ENCODE peak calls at places on chromosome 14, in ten cellular contexts. One of them, this sample, is unnamed.

GRCh38 chr14:21256539-21257394 is 12.5 kb downstream of the HNRNPC start:
- DNase-seq in SK-MEL-5: no peak
- DNase-seq in HEK293T: no peak
- DNase-seq in iris pigment epithelial cell: no peak
- DNase-seq in activated naive CD4-positive, alpha-beta T cell: no peak
- DNase-seq in HS-5: no peak
- DNase-seq in stimulated activated naive CD4-positive, alpha-beta T cell treated with Interleukin-2 at 50 U/mL for 16 hours: no peak
- DNase-seq in heart right ventricle: no peak
- DNase-seq in GM04504: no peak
- DNase-seq in activated CD4-positive, alpha-beta T cell treated with anti-CD3 and anti-CD28 coated beads, Interleukin-2, amount 50 U/mL, for 48 hours: no peak
- DNase-seq in this sample: no peak

GRCh38 chr14:94036328-94037167 is 10.4 kb downstream of the OTUB2 start:
- DNase-seq in SK-MEL-5: peak
- DNase-seq in HEK293T: peak
- DNase-seq in iris pigment epithelial cell: peak
- DNase-seq in activated naive CD4-positive, alpha-beta T cell: peak
- DNase-seq in HS-5: peak
- DNase-seq in stimulated activated naive CD4-positive, alpha-beta T cell treated with Interleukin-2 at 50 U/mL for 16 hours: peak
- DNase-seq in heart right ventricle: peak
- DNase-seq in GM04504: peak
- DNase-seq in activated CD4-positive, alpha-beta T cell treated with anti-CD3 and anti-CD28 coated beads, Interleukin-2, amount 50 U/mL, for 48 hours: peak
- DNase-seq in this sample: peak

GRCh38 chr14:85799668-85800067 is 269.7 kb downstream of the FLRT2 start:
- DNase-seq in SK-MEL-5: no peak
- DNase-seq in HEK293T: no peak
- DNase-seq in iris pigment epithelial cell: no peak
- DNase-seq in activated naive CD4-positive, alpha-beta T cell: no peak
- DNase-seq in HS-5: no peak
- DNase-seq in stimulated activated naive CD4-positive, alpha-beta T cell treated with Interleukin-2 at 50 U/mL for 16 hours: no peak
- DNase-seq in heart right ventricle: no peak
- DNase-seq in GM04504: no peak
- DNase-seq in activated CD4-positive, alpha-beta T cell treated with anti-CD3 and anti-CD28 coated beads, Interleukin-2, amount 50 U/mL, for 48 hours: no peak
- DNase-seq in this sample: no peak

GRCh38 chr14:55540847-55541773 is 38.9 kb upstream of the KTN1 start:
- DNase-seq in SK-MEL-5: no peak
- DNase-seq in HEK293T: no peak
- DNase-seq in iris pigment epithelial cell: peak
- DNase-seq in activated naive CD4-positive, alpha-beta T cell: no peak
- DNase-seq in HS-5: no peak
- DNase-seq in stimulated activated naive CD4-positive, alpha-beta T cell treated with Interleukin-2 at 50 U/mL for 16 hours: no peak
- DNase-seq in heart right ventricle: no peak
- DNase-seq in GM04504: no peak
- DNase-seq in activated CD4-positive, alpha-beta T cell treated with anti-CD3 and anti-CD28 coated beads, Interleukin-2, amount 50 U/mL, for 48 hours: no peak
- DNase-seq in this sample: no peak

GRCh38 chr14:106848330-106849121 is 1322.1 kb downstream of the TMEM121 start:
- DNase-seq in SK-MEL-5: peak
- DNase-seq in HEK293T: no peak
- DNase-seq in iris pigment epithelial cell: no peak
- DNase-seq in activated naive CD4-positive, alpha-beta T cell: no peak
- DNase-seq in HS-5: no peak
- DNase-seq in stimulated activated naive CD4-positive, alpha-beta T cell treated with Interleukin-2 at 50 U/mL for 16 hours: no peak
- DNase-seq in heart right ventricle: no peak
- DNase-seq in GM04504: no peak
- DNase-seq in activated CD4-positive, alpha-beta T cell treated with anti-CD3 and anti-CD28 coated beads, Interleukin-2, amount 50 U/mL, for 48 hours: no peak
- DNase-seq in this sample: peak

GRCh38 chr14:75514673-75515630 is 7.3 kb upstream of the BATF start:
- DNase-seq in SK-MEL-5: no peak
- DNase-seq in HEK293T: no peak
- DNase-seq in iris pigment epithelial cell: peak
- DNase-seq in activated naive CD4-positive, alpha-beta T cell: no peak
- DNase-seq in HS-5: no peak
- DNase-seq in stimulated activated naive CD4-positive, alpha-beta T cell treated with Interleukin-2 at 50 U/mL for 16 hours: peak
- DNase-seq in heart right ventricle: no peak
- DNase-seq in GM04504: peak
- DNase-seq in activated CD4-positive, alpha-beta T cell treated with anti-CD3 and anti-CD28 coated beads, Interleukin-2, amount 50 U/mL, for 48 hours: peak
- DNase-seq in this sample: peak

GRCh38 chr14:71551291-71551955 is 380.8 kb upstream of the RGS6 start:
- DNase-seq in SK-MEL-5: no peak
- DNase-seq in HEK293T: no peak
- DNase-seq in iris pigment epithelial cell: peak
- DNase-seq in activated naive CD4-positive, alpha-beta T cell: no peak
- DNase-seq in HS-5: peak
- DNase-seq in stimulated activated naive CD4-positive, alpha-beta T cell treated with Interleukin-2 at 50 U/mL for 16 hours: no peak
- DNase-seq in heart right ventricle: no peak
- DNase-seq in GM04504: peak
- DNase-seq in activated CD4-positive, alpha-beta T cell treated with anti-CD3 and anti-CD28 coated beads, Interleukin-2, amount 50 U/mL, for 48 hours: no peak
- DNase-seq in this sample: no peak

GRCh38 chr14:101197595-101198397 is 294.3 kb upstream of the RTL1 start:
- DNase-seq in SK-MEL-5: no peak
- DNase-seq in HEK293T: no peak
- DNase-seq in iris pigment epithelial cell: no peak
- DNase-seq in activated naive CD4-positive, alpha-beta T cell: no peak
- DNase-seq in HS-5: no peak
- DNase-seq in stimulated activated naive CD4-positive, alpha-beta T cell treated with Interleukin-2 at 50 U/mL for 16 hours: no peak
- DNase-seq in heart right ventricle: no peak
- DNase-seq in GM04504: no peak
- DNase-seq in activated CD4-positive, alpha-beta T cell treated with anti-CD3 and anti-CD28 coated beads, Interleukin-2, amount 50 U/mL, for 48 hours: no peak
- DNase-seq in this sample: no peak

GRCh38 chr14:89041245-89041585 is 216.8 kb downstream of the TTC8 start:
- DNase-seq in SK-MEL-5: no peak
- DNase-seq in HEK293T: no peak
- DNase-seq in iris pigment epithelial cell: no peak
- DNase-seq in activated naive CD4-positive, alpha-beta T cell: no peak
- DNase-seq in HS-5: no peak
- DNase-seq in stimulated activated naive CD4-positive, alpha-beta T cell treated with Interleukin-2 at 50 U/mL for 16 hours: no peak
- DNase-seq in heart right ventricle: no peak
- DNase-seq in GM04504: no peak
- DNase-seq in activated CD4-positive, alpha-beta T cell treated with anti-CD3 and anti-CD28 coated beads, Interleukin-2, amount 50 U/mL, for 48 hours: no peak
- DNase-seq in this sample: no peak

GRCh38 chr14:96931751-96932150 is 134.6 kb downstream of the VRK1 start:
- DNase-seq in SK-MEL-5: no peak
- DNase-seq in HEK293T: no peak
- DNase-seq in iris pigment epithelial cell: no peak
- DNase-seq in activated naive CD4-positive, alpha-beta T cell: no peak
- DNase-seq in HS-5: no peak
- DNase-seq in stimulated activated naive CD4-positive, alpha-beta T cell treated with Interleukin-2 at 50 U/mL for 16 hours: no peak
- DNase-seq in heart right ventricle: no peak
- DNase-seq in GM04504: no peak
- DNase-seq in activated CD4-positive, alpha-beta T cell treated with anti-CD3 and anti-CD28 coated beads, Interleukin-2, amount 50 U/mL, for 48 hours: no peak
- DNase-seq in this sample: no peak

GRCh38 chr14:76953196-76953945 is 75.1 kb downstream of the IRF2BPL start:
- DNase-seq in SK-MEL-5: peak
- DNase-seq in HEK293T: no peak
- DNase-seq in iris pigment epithelial cell: peak
- DNase-seq in activated naive CD4-positive, alpha-beta T cell: no peak
- DNase-seq in HS-5: peak
- DNase-seq in stimulated activated naive CD4-positive, alpha-beta T cell treated with Interleukin-2 at 50 U/mL for 16 hours: peak
- DNase-seq in heart right ventricle: peak
- DNase-seq in GM04504: peak
- DNase-seq in activated CD4-positive, alpha-beta T cell treated with anti-CD3 and anti-CD28 coated beads, Interleukin-2, amount 50 U/mL, for 48 hours: peak
- DNase-seq in this sample: peak

GRCh38 chr14:76985540-76986260 is 42.8 kb downstream of the IRF2BPL start:
- DNase-seq in SK-MEL-5: no peak
- DNase-seq in HEK293T: no peak
- DNase-seq in iris pigment epithelial cell: peak
- DNase-seq in activated naive CD4-positive, alpha-beta T cell: no peak
- DNase-seq in HS-5: no peak
- DNase-seq in stimulated activated naive CD4-positive, alpha-beta T cell treated with Interleukin-2 at 50 U/mL for 16 hours: no peak
- DNase-seq in heart right ventricle: no peak
- DNase-seq in GM04504: no peak
- DNase-seq in activated CD4-positive, alpha-beta T cell treated with anti-CD3 and anti-CD28 coated beads, Interleukin-2, amount 50 U/mL, for 48 hours: no peak
- DNase-seq in this sample: no peak

GRCh38 chr14:54086780-54087179 is 130.2 kb upstream of the BMP4 start:
- DNase-seq in SK-MEL-5: no peak
- DNase-seq in HEK293T: no peak
- DNase-seq in iris pigment epithelial cell: no peak
- DNase-seq in activated naive CD4-positive, alpha-beta T cell: no peak
- DNase-seq in HS-5: no peak
- DNase-seq in stimulated activated naive CD4-positive, alpha-beta T cell treated with Interleukin-2 at 50 U/mL for 16 hours: no peak
- DNase-seq in heart right ventricle: no peak
- DNase-seq in GM04504: no peak
- DNase-seq in activated CD4-positive, alpha-beta T cell treated with anti-CD3 and anti-CD28 coated beads, Interleukin-2, amount 50 U/mL, for 48 hours: no peak
- DNase-seq in this sample: no peak

GRCh38 chr14:61211476-61212262 is 69.5 kb downstream of the TMEM30B start:
- DNase-seq in SK-MEL-5: no peak
- DNase-seq in HEK293T: no peak
- DNase-seq in iris pigment epithelial cell: no peak
- DNase-seq in activated naive CD4-positive, alpha-beta T cell: no peak
- DNase-seq in HS-5: no peak
- DNase-seq in stimulated activated naive CD4-positive, alpha-beta T cell treated with Interleukin-2 at 50 U/mL for 16 hours: no peak
- DNase-seq in heart right ventricle: no peak
- DNase-seq in GM04504: no peak
- DNase-seq in activated CD4-positive, alpha-beta T cell treated with anti-CD3 and anti-CD28 coated beads, Interleukin-2, amount 50 U/mL, for 48 hours: no peak
- DNase-seq in this sample: no peak

GRCh38 chr14:79587194-79587593 is 624.1 kb downstream of the DIO2 start:
- DNase-seq in SK-MEL-5: no peak
- DNase-seq in HEK293T: no peak
- DNase-seq in iris pigment epithelial cell: no peak
- DNase-seq in activated naive CD4-positive, alpha-beta T cell: no peak
- DNase-seq in HS-5: no peak
- DNase-seq in stimulated activated naive CD4-positive, alpha-beta T cell treated with Interleukin-2 at 50 U/mL for 16 hours: no peak
- DNase-seq in heart right ventricle: peak
- DNase-seq in GM04504: peak
- DNase-seq in activated CD4-positive, alpha-beta T cell treated with anti-CD3 and anti-CD28 coated beads, Interleukin-2, amount 50 U/mL, for 48 hours: no peak
- DNase-seq in this sample: no peak

GRCh38 chr14:100215330-100215885 is 23.5 kb upstream of the YY1 start:
- DNase-seq in SK-MEL-5: no peak
- DNase-seq in HEK293T: no peak
- DNase-seq in iris pigment epithelial cell: no peak
- DNase-seq in activated naive CD4-positive, alpha-beta T cell: no peak
- DNase-seq in HS-5: no peak
- DNase-seq in stimulated activated naive CD4-positive, alpha-beta T cell treated with Interleukin-2 at 50 U/mL for 16 hours: no peak
- DNase-seq in heart right ventricle: no peak
- DNase-seq in GM04504: no peak
- DNase-seq in activated CD4-positive, alpha-beta T cell treated with anti-CD3 and anti-CD28 coated beads, Interleukin-2, amount 50 U/mL, for 48 hours: no peak
- DNase-seq in this sample: no peak

GRCh38 chr14:88232783-88233182 is 90.3 kb downstream of the KCNK10 start:
- DNase-seq in SK-MEL-5: no peak
- DNase-seq in HEK293T: no peak
- DNase-seq in iris pigment epithelial cell: no peak
- DNase-seq in activated naive CD4-positive, alpha-beta T cell: no peak
- DNase-seq in HS-5: no peak
- DNase-seq in stimulated activated naive CD4-positive, alpha-beta T cell treated with Interleukin-2 at 50 U/mL for 16 hours: no peak
- DNase-seq in heart right ventricle: no peak
- DNase-seq in GM04504: no peak
- DNase-seq in activated CD4-positive, alpha-beta T cell treated with anti-CD3 and anti-CD28 coated beads, Interleukin-2, amount 50 U/mL, for 48 hours: no peak
- DNase-seq in this sample: no peak

GRCh38 chr14:74954947-74955228 is 509 bp downstream of the PGF start:
- DNase-seq in SK-MEL-5: no peak
- DNase-seq in HEK293T: no peak
- DNase-seq in iris pigment epithelial cell: no peak
- DNase-seq in activated naive CD4-positive, alpha-beta T cell: no peak
- DNase-seq in HS-5: no peak
- DNase-seq in stimulated activated naive CD4-positive, alpha-beta T cell treated with Interleukin-2 at 50 U/mL for 16 hours: no peak
- DNase-seq in heart right ventricle: no peak
- DNase-seq in GM04504: no peak
- DNase-seq in activated CD4-positive, alpha-beta T cell treated with anti-CD3 and anti-CD28 coated beads, Interleukin-2, amount 50 U/mL, for 48 hours: no peak
- DNase-seq in this sample: no peak

GRCh38 chr14:64755661-64756265 is 51.5 kb downstream of the PLEKHG3 start:
- DNase-seq in SK-MEL-5: no peak
- DNase-seq in HEK293T: no peak
- DNase-seq in iris pigment epithelial cell: peak
- DNase-seq in activated naive CD4-positive, alpha-beta T cell: no peak
- DNase-seq in HS-5: no peak
- DNase-seq in stimulated activated naive CD4-positive, alpha-beta T cell treated with Interleukin-2 at 50 U/mL for 16 hours: peak
- DNase-seq in heart right ventricle: no peak
- DNase-seq in GM04504: no peak
- DNase-seq in activated CD4-positive, alpha-beta T cell treated with anti-CD3 and anti-CD28 coated beads, Interleukin-2, amount 50 U/mL, for 48 hours: peak
- DNase-seq in this sample: peak

GRCh38 chr14:32203928-32204357 is 874 bp upstream of the RNU6-8 start:
- DNase-seq in SK-MEL-5: peak
- DNase-seq in HEK293T: no peak
- DNase-seq in iris pigment epithelial cell: no peak
- DNase-seq in activated naive CD4-positive, alpha-beta T cell: no peak
- DNase-seq in HS-5: no peak
- DNase-seq in stimulated activated naive CD4-positive, alpha-beta T cell treated with Interleukin-2 at 50 U/mL for 16 hours: peak
- DNase-seq in heart right ventricle: no peak
- DNase-seq in GM04504: no peak
- DNase-seq in activated CD4-positive, alpha-beta T cell treated with anti-CD3 and anti-CD28 coated beads, Interleukin-2, amount 50 U/mL, for 48 hours: no peak
- DNase-seq in this sample: peak

GRCh38 chr14:20681348-20682126 is 2.8 kb upstream of the RNASE4 start:
- DNase-seq in SK-MEL-5: peak
- DNase-seq in HEK293T: peak
- DNase-seq in iris pigment epithelial cell: peak
- DNase-seq in activated naive CD4-positive, alpha-beta T cell: peak
- DNase-seq in HS-5: peak
- DNase-seq in stimulated activated naive CD4-positive, alpha-beta T cell treated with Interleukin-2 at 50 U/mL for 16 hours: peak
- DNase-seq in heart right ventricle: peak
- DNase-seq in GM04504: peak
- DNase-seq in activated CD4-positive, alpha-beta T cell treated with anti-CD3 and anti-CD28 coated beads, Interleukin-2, amount 50 U/mL, for 48 hours: peak
- DNase-seq in this sample: peak

GRCh38 chr14:65332141-65332871 is 80.2 kb upstream of the FUT8 start:
- DNase-seq in SK-MEL-5: no peak
- DNase-seq in HEK293T: no peak
- DNase-seq in iris pigment epithelial cell: peak
- DNase-seq in activated naive CD4-positive, alpha-beta T cell: no peak
- DNase-seq in HS-5: no peak
- DNase-seq in stimulated activated naive CD4-positive, alpha-beta T cell treated with Interleukin-2 at 50 U/mL for 16 hours: no peak
- DNase-seq in heart right ventricle: no peak
- DNase-seq in GM04504: no peak
- DNase-seq in activated CD4-positive, alpha-beta T cell treated with anti-CD3 and anti-CD28 coated beads, Interleukin-2, amount 50 U/mL, for 48 hours: no peak
- DNase-seq in this sample: no peak

GRCh38 chr14:75303415-75303814 is 24.8 kb downstream of the FOS start:
- DNase-seq in SK-MEL-5: peak
- DNase-seq in HEK293T: peak
- DNase-seq in iris pigment epithelial cell: peak
- DNase-seq in activated naive CD4-positive, alpha-beta T cell: no peak
- DNase-seq in HS-5: no peak
- DNase-seq in stimulated activated naive CD4-positive, alpha-beta T cell treated with Interleukin-2 at 50 U/mL for 16 hours: peak
- DNase-seq in heart right ventricle: no peak
- DNase-seq in GM04504: no peak
- DNase-seq in activated CD4-positive, alpha-beta T cell treated with anti-CD3 and anti-CD28 coated beads, Interleukin-2, amount 50 U/mL, for 48 hours: peak
- DNase-seq in this sample: peak

GRCh38 chr14:89956294-89957009 is 725 bp downstream of the TDP1 start:
- DNase-seq in SK-MEL-5: peak
- DNase-seq in HEK293T: peak
- DNase-seq in iris pigment epithelial cell: peak
- DNase-seq in activated naive CD4-positive, alpha-beta T cell: peak
- DNase-seq in HS-5: peak
- DNase-seq in stimulated activated naive CD4-positive, alpha-beta T cell treated with Interleukin-2 at 50 U/mL for 16 hours: peak
- DNase-seq in heart right ventricle: peak
- DNase-seq in GM04504: peak
- DNase-seq in activated CD4-positive, alpha-beta T cell treated with anti-CD3 and anti-CD28 coated beads, Interleukin-2, amount 50 U/mL, for 48 hours: peak
- DNase-seq in this sample: peak

GRCh38 chr14:51619551-51619950 is 32.2 kb upstream of the FRMD6 start:
- DNase-seq in SK-MEL-5: no peak
- DNase-seq in HEK293T: no peak
- DNase-seq in iris pigment epithelial cell: no peak
- DNase-seq in activated naive CD4-positive, alpha-beta T cell: no peak
- DNase-seq in HS-5: no peak
- DNase-seq in stimulated activated naive CD4-positive, alpha-beta T cell treated with Interleukin-2 at 50 U/mL for 16 hours: no peak
- DNase-seq in heart right ventricle: no peak
- DNase-seq in GM04504: no peak
- DNase-seq in activated CD4-positive, alpha-beta T cell treated with anti-CD3 and anti-CD28 coated beads, Interleukin-2, amount 50 U/mL, for 48 hours: no peak
- DNase-seq in this sample: no peak

GRCh38 chr14:103155013-103155412 is 31.8 kb downstream of the TNFAIP2 start:
- DNase-seq in SK-MEL-5: peak
- DNase-seq in HEK293T: no peak
- DNase-seq in iris pigment epithelial cell: peak
- DNase-seq in activated naive CD4-positive, alpha-beta T cell: no peak
- DNase-seq in HS-5: no peak
- DNase-seq in stimulated activated naive CD4-positive, alpha-beta T cell treated with Interleukin-2 at 50 U/mL for 16 hours: no peak
- DNase-seq in heart right ventricle: peak
- DNase-seq in GM04504: peak
- DNase-seq in activated CD4-positive, alpha-beta T cell treated with anti-CD3 and anti-CD28 coated beads, Interleukin-2, amount 50 U/mL, for 48 hours: no peak
- DNase-seq in this sample: no peak

GRCh38 chr14:69680297-69680696 is 68.9 kb downstream of the SUSD6 start:
- DNase-seq in SK-MEL-5: no peak
- DNase-seq in HEK293T: no peak
- DNase-seq in iris pigment epithelial cell: no peak
- DNase-seq in activated naive CD4-positive, alpha-beta T cell: no peak
- DNase-seq in HS-5: no peak
- DNase-seq in stimulated activated naive CD4-positive, alpha-beta T cell treated with Interleukin-2 at 50 U/mL for 16 hours: no peak
- DNase-seq in heart right ventricle: no peak
- DNase-seq in GM04504: no peak
- DNase-seq in activated CD4-positive, alpha-beta T cell treated with anti-CD3 and anti-CD28 coated beads, Interleukin-2, amount 50 U/mL, for 48 hours: no peak
- DNase-seq in this sample: no peak

This sample was measured in stimulated activated naive CD8-positive, alpha-beta T cell treated with anti-CD3 and anti-CD28 coated beads, Interleukin-15, Interleukin-2, amounts not matched to agents 100 U/mL and 50 U/mL, for 24 hours.